ENCODE peak calls at places on chromosomes 12 and 14, in six cellular contexts. W is lower lobe of right lung; X is fibroblast of the aortic adventitia; I is tibial artery; C is CD4-positive, alpha-beta memory T cell; M is osteoblast. U is an unnamed sample.

GRCh38 chr12:116442981-116443380 is 116.2 kb upstream of the MAP1LC3B2 start:
- DNase-seq in W (no peak), X (peak), I (no peak), C (no peak), M (no peak), U (no peak)

GRCh38 chr12:92596388-92596787 is 106.4 kb upstream of the PLEKHG7 start:
- DNase-seq in W (no peak), X (peak), I (no peak), C (no peak), M (peak), U (no peak)

GRCh38 chr12:117024961-117025480 is 74.2 kb downstream of the TESC start:
- DNase-seq in W (peak), X (no peak), I (no peak), C (no peak), M (no peak), U (no peak)

GRCh38 chr12:77324763-77325468 is 259.5 kb upstream of the E2F7 start:
- DNase-seq in W (peak), X (peak), I (peak), C (no peak), M (peak), U (peak)

GRCh38 chr14:101065246-101065645 is 161.7 kb upstream of the RTL1 start:
- DNase-seq in W (no peak), X (no peak), I (no peak), C (no peak), M (peak), U (no peak)

GRCh38 chr12:78146365-78146772 is 315.7 kb downstream of the NAV3 start:
- DNase-seq in W (no peak), X (peak), I (no peak), C (no peak), M (peak), U (peak)

GRCh38 chr14:50768220-50768619 is 62.7 kb downstream of the NIN start:
- DNase-seq in W (no peak), X (no peak), I (no peak), C (no peak), M (no peak), U (no peak)

GRCh38 chr12:54974281-54974680 is 10.3 kb downstream of the TESPA1 start:
- DNase-seq in W (no peak), X (no peak), I (no peak), C (no peak), M (no peak), U (no peak)

GRCh38 chr12:62259311-62259992 is 752 bp upstream of the USP15 start:
- DNase-seq in W (no peak), X (no peak), I (no peak), C (no peak), M (no peak), U (peak)

GRCh38 chr14:90398315-90398811 is 1.5 kb downstream of the CALM1 start:
- DNase-seq in W (peak), X (no peak), I (peak), C (peak), M (peak), U (peak)

GRCh38 chr12:71057330-71057729 is 100.5 kb downstream of the TSPAN8 start:
- DNase-seq in W (no peak), X (no peak), I (no peak), C (no peak), M (no peak), U (peak)

GRCh38 chr12:130835011-130835410 is 4.0 kb downstream of the STX2 start:
- DNase-seq in W (no peak), X (no peak), I (no peak), C (no peak), M (no peak), U (no peak)

GRCh38 chr14:99190696-99191662 is 81.0 kb downstream of the BCL11B start:
- DNase-seq in W (no peak), X (no peak), I (no peak), C (no peak), M (no peak), U (no peak)

GRCh38 chr12:52207106-52207505 is 15.3 kb upstream of the KRT80 start:
- DNase-seq in W (peak), X (no peak), I (peak), C (no peak), M (no peak), U (no peak)

GRCh38 chr14:79278798-79279644 is 932.3 kb downstream of the DIO2 start:
- DNase-seq in W (peak), X (peak), I (peak), C (no peak), M (peak), U (no peak)

GRCh38 chr12:4169522-4169921 is 104.0 kb upstream of the CCND2 start:
- DNase-seq in W (no peak), X (no peak), I (no peak), C (no peak), M (no peak), U (no peak)

GRCh38 chr12:98084950-98085349 is 430.4 kb upstream of the TMPO start:
- DNase-seq in W (no peak), X (no peak), I (no peak), C (no peak), M (no peak), U (no peak)

GRCh38 chr14:31229638-31230229 is 22.1 kb upstream of the HECTD1 start:
- DNase-seq in W (peak), X (peak), I (peak), C (no peak), M (peak), U (no peak)

GRCh38 chr12:59113831-59114273 is 193.5 kb upstream of the LRIG3 start:
- DNase-seq in W (peak), X (peak), I (peak), C (peak), M (peak), U (peak)

GRCh38 chr14:67926821-67927220 is 107.2 kb downstream of the RAD51B start:
- DNase-seq in W (no peak), X (no peak), I (no peak), C (no peak), M (no peak), U (no peak)

GRCh38 chr12:63897931-63898330 is 53.4 kb downstream of the SRGAP1 start:
- DNase-seq in W (no peak), X (peak), I (no peak), C (no peak), M (no peak), U (no peak)

GRCh38 chr12:76653342-76653741 is 93.8 kb upstream of the OSBPL8 start:
- DNase-seq in W (no peak), X (no peak), I (no peak), C (no peak), M (no peak), U (no peak)

GRCh38 chr12:123131879-123132402 is 18.9 kb downstream of the PITPNM2 start:
- DNase-seq in W (peak), X (no peak), I (no peak), C (peak), M (no peak), U (peak)

GRCh38 chr12:116430911-116431565 is 128.1 kb upstream of the MAP1LC3B2 start:
- DNase-seq in W (no peak), X (no peak), I (no peak), C (no peak), M (no peak), U (no peak)

GRCh38 chr12:70787612-70788011 is 132.9 kb downstream of the PTPRR start:
- DNase-seq in W (no peak), X (no peak), I (no peak), C (no peak), M (no peak), U (no peak)

GRCh38 chr12:15754233-15754632 is 35.0 kb downstream of the EPS8 start:
- DNase-seq in W (no peak), X (peak), I (no peak), C (no peak), M (no peak), U (no peak)
- H3K4me3 ChIP-seq in W (no peak), X (no peak), I (no peak), C (no peak), M (no peak), U (no peak)

GRCh38 chr12:48678561-48679185 is 3.4 kb downstream of the KANSL2 start:
- DNase-seq in W (no peak), X (no peak), I (no peak), C (no peak), M (no peak), U (no peak)
- H3K4me3 ChIP-seq in W (peak), X (no peak), I (no peak), C (no peak), M (no peak), U (no peak)

GRCh38 chr12:56154818-56155217 is 2.4 kb downstream of the MYL6B start:
- DNase-seq in W (no peak), X (no peak), I (no peak), C (no peak), M (no peak), U (no peak)
- H3K4me3 ChIP-seq in W (no peak), X (no peak), I (no peak), C (no peak), M (no peak), U (no peak)

GRCh38 chr12:48977290-48978281 is 536 bp upstream of the WNT1 start:
- DNase-seq in W (peak), X (no peak), I (no peak), C (peak), M (peak), U (peak)
- H3K4me3 ChIP-seq in W (peak), X (no peak), I (no peak), C (no peak), M (peak), U (no peak)

DNA sequence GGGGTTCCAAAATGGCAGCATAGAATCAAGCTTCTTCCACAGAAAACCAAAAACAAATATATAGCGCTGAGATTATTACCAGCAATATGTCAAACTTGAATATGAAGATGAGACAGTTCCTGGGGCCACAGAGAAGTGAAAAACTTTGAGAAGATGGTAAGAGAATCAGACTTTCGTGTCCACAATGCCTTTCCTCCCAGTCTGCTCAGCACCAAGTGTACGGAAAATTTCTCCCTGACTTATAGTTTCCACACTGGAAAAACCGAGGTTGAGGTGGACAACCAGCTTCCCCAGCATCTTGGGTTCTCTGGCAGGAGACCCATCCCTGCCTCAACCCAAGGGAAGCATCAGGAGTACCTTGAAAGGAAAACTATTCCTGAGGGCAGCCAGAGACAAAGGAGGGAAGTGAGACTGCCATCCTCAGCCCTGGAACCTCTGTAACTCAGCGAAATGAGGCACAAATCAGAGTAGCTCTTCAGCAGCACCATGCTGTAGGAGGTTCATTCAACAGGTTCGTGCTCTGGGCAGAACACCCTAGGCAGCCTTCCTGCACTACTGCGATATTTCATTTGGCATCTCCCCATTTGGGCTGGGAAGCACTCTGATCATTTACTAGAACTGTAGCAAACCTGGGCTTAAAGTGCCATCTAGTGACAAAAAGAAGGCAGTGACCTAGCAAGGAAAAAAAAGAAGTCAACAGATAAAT is 52.4 kb upstream of the CAPRIN2 start:
- DNase-seq in W (no peak), X (peak), I (no peak), C (peak), M (peak), U (peak)
- H3K4me3 ChIP-seq in W (no peak), X (no peak), I (no peak), C (no peak), M (peak), U (no peak)

U was measured in Jurkat, Clone E6-1.